ENCODE peak calls at places on chromosomes 2 and 18, in ten cellular contexts. X is cardiac muscle cell; Q is B cell; G is OCI-LY7; R is CD4-positive, alpha-beta T cell; S is stomach; M is cardiac fibroblast; P is RWPE2; C is H1; Y is left ventricle myocardium inferior. E is an unnamed sample.

GRCh38 chr2:173555833-173556232 is 201.2 kb downstream of the CDCA7 start:
- DNase-seq in G (no peak), Q (no peak), P (no peak), S (no peak), X (peak), R (no peak), M (peak), C (no peak), Y (no peak), E (no peak)

GRCh38 chr2:207828361-207829057 is 58.8 kb upstream of the FZD5 start:
- DNase-seq in P (no peak), Y (no peak), X (no peak), Q (no peak), R (no peak), C (no peak), M (peak), G (no peak), S (peak), E (no peak)

GRCh38 chr18:50857694-50858093 is 21.2 kb upstream of the ME2 start:
- DNase-seq in P (no peak), R (no peak), G (no peak), Y (no peak), C (no peak), S (no peak), Q (no peak), X (no peak), M (no peak), E (no peak)

GRCh38 chr2:146913476-146913875 is 931.4 kb upstream of the ACVR2A start:
- DNase-seq in C (no peak), M (no peak), G (no peak), P (no peak), X (no peak), Q (no peak), Y (no peak), S (no peak), R (no peak), E (no peak)

GRCh38 chr18:74294526-74294925 is 2.8 kb upstream of the CYB5A start:
- DNase-seq in Y (no peak), S (no peak), X (no peak), G (no peak), R (no peak), Q (no peak), C (no peak), P (no peak), M (no peak), E (no peak)

GRCh38 chr18:61892683-61893303 is at the start of gene RNF152:
- DNase-seq in R (no peak), C (peak), M (peak), G (no peak), P (no peak), Y (peak), Q (no peak), S (peak), X (peak), E (no peak)

GRCh38 chr2:161131074-161131680 is 29.1 kb upstream of the TANK start:
- DNase-seq in P (no peak), X (no peak), Y (no peak), R (no peak), G (no peak), C (no peak), M (no peak), S (no peak), Q (no peak), E (no peak)

GRCh38 chr2:188444106-188444835 is 152.6 kb downstream of the GULP1 start:
- DNase-seq in C (no peak), X (no peak), Q (no peak), Y (no peak), S (no peak), R (no peak), M (peak), P (no peak), G (no peak), E (no peak)

GRCh38 chr2:14535156-14535555 is 97.4 kb upstream of the LRATD1 start:
- DNase-seq in C (no peak), Q (no peak), G (no peak), X (no peak), Y (no peak), S (no peak), P (peak), R (no peak), M (no peak), E (no peak)

GRCh38 chr2:217248312-217248935 is 388.6 kb upstream of the TNP1 start:
- DNase-seq in R (no peak), X (peak), P (no peak), M (no peak), G (no peak), Y (peak), Q (no peak), C (peak), S (peak), E (peak)

GRCh38 chr2:60553992-60554648 is 666 bp upstream of the BCL11A start:
- DNase-seq in M (no peak), Q (peak), P (no peak), C (peak), S (no peak), Y (peak), G (peak), X (peak), R (no peak), E (peak)

GRCh38 chr18:49177812-49178211 is 227.0 kb upstream of the SMAD7 start:
- DNase-seq in G (no peak), S (no peak), P (no peak), X (no peak), M (peak), C (no peak), Y (no peak), R (no peak), Q (no peak), E (no peak)

GRCh38 chr2:205699554-205700289 is 17.4 kb downstream of the NRP2 start:
- DNase-seq in S (no peak), M (no peak), R (no peak), G (no peak), C (no peak), Q (no peak), Y (no peak), X (no peak), P (no peak), E (no peak)

GRCh38 chr18:36316246-36316645 is 18.7 kb downstream of the FHOD3 start:
- DNase-seq in C (peak), Y (no peak), Q (no peak), X (no peak), P (no peak), G (no peak), R (no peak), S (no peak), M (peak), E (no peak)

GRCh38 chr2:60764736-60765534 is 8.9 kb downstream of the PAPOLG start:
- DNase-seq in X (no peak), Y (no peak), M (peak), Q (no peak), S (no peak), C (no peak), R (no peak), G (no peak), P (no peak), E (no peak)

GRCh38 chr2:222903234-222904220 is 42.7 kb downstream of the ACSL3 start:
- DNase-seq in S (peak), Y (no peak), Q (peak), X (peak), P (no peak), R (peak), G (peak), M (peak), C (no peak), E (peak)

GRCh38 chr18:58785171-58785805 is 79.4 kb upstream of the ZNF532 start:
- DNase-seq in Q (no peak), P (peak), S (peak), Y (no peak), G (no peak), C (no peak), R (no peak), M (peak), X (no peak), E (no peak)

GRCh38 chr2:217903859-217904613 is 98.8 kb downstream of the TNS1 start:
- DNase-seq in G (no peak), C (no peak), Y (peak), Q (no peak), X (no peak), S (peak), P (no peak), M (peak), R (no peak), E (no peak)

GRCh38 chr2:96404446-96405373 is 69.1 kb downstream of the NCAPH start:
- DNase-seq in C (no peak), Q (no peak), M (no peak), S (peak), G (no peak), R (no peak), X (no peak), P (no peak), Y (peak), E (no peak)

GRCh38 chr2:42368817-42369550 is 8.0 kb upstream of the COX7A2L start:
- DNase-seq in R (no peak), S (no peak), P (no peak), X (no peak), C (no peak), Q (no peak), Y (peak), M (no peak), G (no peak), E (no peak)

GRCh38 chr2:12728221-12728777 is 11.6 kb downstream of the TRIB2 start:
- DNase-seq in X (no peak), C (no peak), P (no peak), R (peak), S (no peak), M (no peak), G (peak), Y (no peak), Q (peak), E (no peak)

GRCh38 chr2:188032306-188032705 is 259.4 kb upstream of the GULP1 start:
- DNase-seq in Y (no peak), C (no peak), R (no peak), P (no peak), X (no peak), G (no peak), S (no peak), M (no peak), Q (no peak), E (no peak)

GRCh38 chr18:45110577-45111506 is 430.2 kb downstream of the SETBP1 start:
- DNase-seq in G (no peak), Q (no peak), X (no peak), C (no peak), R (no peak), S (no peak), Y (peak), P (no peak), M (peak), E (no peak)

GRCh38 chr2:238706163-238706562 is 141.7 kb upstream of the TWIST2 start:
- DNase-seq in Q (no peak), G (no peak), P (no peak), Y (no peak), M (no peak), R (no peak), C (no peak), S (no peak), X (no peak), E (no peak)

GRCh38 chr2:99700482-99701398 is 210.9 kb upstream of the REV1 start:
- DNase-seq in S (no peak), M (no peak), C (no peak), Y (no peak), P (no peak), R (no peak), G (no peak), Q (no peak), X (no peak), E (no peak)

DNA sequence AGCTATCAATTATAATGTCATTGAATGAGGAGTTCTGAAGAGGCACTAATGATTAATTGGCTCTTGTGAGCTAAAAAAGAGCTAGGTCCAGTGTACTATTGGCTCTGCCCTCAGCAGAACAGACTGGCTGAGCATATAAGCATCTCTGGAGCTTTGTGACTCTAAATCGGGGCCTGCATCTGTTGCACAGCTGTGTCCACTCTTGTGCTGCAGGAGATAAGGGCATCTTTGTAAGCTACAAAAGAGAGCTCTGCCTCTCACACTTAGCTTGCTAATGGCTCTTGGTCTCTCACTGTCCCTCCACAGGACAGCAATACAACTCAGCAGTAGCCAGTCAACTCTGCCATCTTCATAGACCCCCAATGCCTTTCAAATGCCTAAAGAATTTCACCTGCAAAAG is 61.5 kb upstream of the L3MBTL4 start:
- DNase-seq in P (no peak), S (no peak), Q (no peak), G (no peak), R (no peak), M (no peak), Y (no peak), X (no peak), C (no peak), E (no peak)
- TF ChIP-seq CTCF in P (no peak), S (no peak), Q (no peak), G (no peak), R (no peak), M (no peak), Y (no peak), X (no peak), C (no peak), E (no peak)

DNA sequence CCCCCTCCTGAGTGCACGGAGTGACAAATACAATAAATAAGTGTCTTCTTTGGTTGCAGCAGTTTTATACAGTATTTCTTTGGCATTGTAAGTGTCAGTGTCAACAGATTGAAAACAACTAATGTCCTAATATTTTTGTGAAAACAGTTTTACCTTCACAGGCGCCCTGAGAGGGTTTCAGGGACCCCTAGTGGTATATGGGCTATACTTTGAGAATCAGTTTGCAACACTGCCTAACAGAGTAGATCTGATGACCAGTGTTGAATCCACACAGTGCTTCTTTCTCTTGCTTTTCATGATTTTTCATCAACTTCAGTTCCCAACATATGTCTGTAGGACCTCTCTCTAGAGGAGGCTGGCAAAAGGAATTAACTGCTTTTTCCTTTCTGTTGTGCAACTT is 162.2 kb downstream of the PRPF40A start:
- DNase-seq in S (no peak), Q (no peak), R (no peak), P (no peak), C (no peak), G (no peak), X (no peak), Y (no peak), M (peak), E (no peak)
- TF ChIP-seq CTCF in S (no peak), Q (no peak), R (no peak), P (peak), C (peak), G (peak), X (peak), Y (peak), M (peak), E (no peak)

GRCh38 chr2:215794829-215795546 is 218.4 kb downstream of the MREG start:
- DNase-seq in R (no peak), Q (no peak), P (no peak), C (peak), X (peak), G (peak), S (no peak), M (peak), Y (no peak), E (no peak)
- TF ChIP-seq CTCF in R (no peak), Q (no peak), P (no peak), C (peak), X (peak), G (peak), S (no peak), M (no peak), Y (no peak), E (no peak)

DNA sequence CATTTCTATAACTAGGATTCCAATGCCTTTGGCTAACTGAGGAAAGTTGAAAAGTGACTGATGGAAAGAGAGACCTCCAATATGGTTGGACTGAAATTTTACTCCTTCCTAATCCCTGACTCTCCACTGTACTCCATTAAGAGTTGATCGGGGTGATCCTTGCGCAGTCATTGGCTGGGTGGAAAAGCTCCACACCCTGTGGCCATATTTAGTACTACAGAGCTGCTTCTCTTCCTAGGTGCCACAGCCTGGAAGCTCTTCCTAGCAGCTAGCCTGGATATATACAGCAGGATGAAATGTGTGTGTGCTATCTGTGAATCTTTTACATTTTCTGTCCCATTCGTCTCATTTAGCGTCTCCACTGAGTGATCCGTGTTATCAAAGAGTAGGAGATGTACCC is 71.2 kb downstream of the MEP1B start:
- DNase-seq in G (no peak), X (no peak), Q (no peak), R (no peak), P (no peak), S (no peak), M (no peak), Y (no peak), C (no peak), E (no peak)
- TF ChIP-seq CTCF in G (no peak), X (no peak), Q (no peak), R (no peak), P (no peak), S (no peak), M (no peak), Y (no peak), C (peak), E (no peak)

DNA sequence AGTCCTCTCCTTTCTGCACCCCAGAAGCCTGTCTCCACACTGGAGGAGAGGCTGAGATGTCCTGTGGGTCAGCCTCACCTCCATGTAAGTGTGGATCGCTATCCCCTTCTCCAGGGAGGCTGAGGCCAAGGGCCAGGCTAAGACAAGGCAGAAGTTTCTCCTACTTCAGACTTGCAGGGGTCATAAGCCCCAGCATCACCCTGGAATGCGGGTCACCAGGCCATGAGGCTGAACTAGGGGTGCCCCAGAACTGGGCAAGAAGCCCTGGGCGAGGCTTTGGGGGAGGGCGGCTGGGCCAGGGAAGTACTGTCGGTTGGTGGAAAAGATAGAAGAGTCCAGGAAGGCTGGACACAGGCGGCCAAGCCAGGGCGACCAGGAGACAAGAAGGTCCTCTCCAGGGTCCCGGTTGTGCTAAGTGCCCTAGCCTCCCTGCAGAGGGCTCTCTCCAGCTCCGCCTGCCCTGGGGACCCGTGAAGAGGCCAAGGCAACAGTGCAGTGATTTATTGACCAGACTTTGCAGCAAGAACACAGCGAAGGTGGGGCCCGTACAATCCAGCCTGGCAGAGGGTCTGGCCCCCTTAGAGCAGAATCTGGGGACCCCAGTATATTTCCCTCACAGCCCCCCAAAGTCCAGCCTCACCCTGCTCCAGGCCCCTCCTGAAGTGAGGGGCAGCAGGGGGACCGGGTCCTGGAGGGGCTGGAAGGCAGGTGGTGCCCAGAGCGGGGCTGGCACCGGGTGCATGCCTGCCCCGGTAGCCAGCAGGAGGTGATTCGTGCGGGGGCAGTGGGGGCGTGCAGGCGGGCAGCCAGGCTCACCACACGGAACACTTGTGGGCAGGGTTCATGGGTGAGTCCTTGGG is 8.1 kb downstream of the ECEL1 start:
- DNase-seq in Q (no peak), C (no peak), S (no peak), P (peak), X (no peak), M (no peak), R (no peak), Y (peak), G (peak), E (no peak)
- TF ChIP-seq CTCF in Q (no peak), C (peak), S (no peak), P (no peak), X (no peak), M (no peak), R (no peak), Y (no peak), G (no peak), E (no peak)

GRCh38 chr2:46298522-46299351 is 1.5 kb downstream of the EPAS1 start:
- DNase-seq in P (no peak), Y (peak), X (peak), S (peak), R (no peak), M (peak), G (no peak), Q (peak), C (peak), E (peak)
- TF ChIP-seq CTCF in P (no peak), Y (peak), X (peak), S (no peak), R (no peak), M (peak), G (no peak), Q (no peak), C (peak), E (peak)

GRCh38 chr2:59276033-59276432 is 1034.9 kb upstream of the FANCL start:
- DNase-seq in Q (no peak), P (no peak), X (no peak), R (no peak), C (peak), G (no peak), Y (no peak), S (no peak), M (no peak), E (no peak)
- TF ChIP-seq CTCF in Q (peak), P (no peak), X (no peak), R (no peak), C (peak), G (peak), Y (no peak), S (no peak), M (no peak), E (peak)

GRCh38 chr2:186304064-186304463 is 182.0 kb upstream of the ZC3H15 start:
- DNase-seq in Q (no peak), Y (no peak), C (no peak), S (no peak), X (no peak), P (no peak), G (no peak), R (no peak), M (no peak), E (no peak)

GRCh38 chr2:186306754-186307153 is 179.3 kb upstream of the ZC3H15 start:
- DNase-seq in R (no peak), Y (no peak), Q (no peak), X (no peak), P (no peak), M (no peak), C (no peak), S (no peak), G (no peak), E (no peak)

GRCh38 chr2:186308347-186308746 is 177.7 kb upstream of the ZC3H15 start:
- DNase-seq in C (no peak), Y (no peak), X (no peak), M (peak), P (no peak), Q (no peak), R (no peak), G (no peak), S (no peak), E (no peak)

GRCh38 chr2:186309901-186310300 is 176.2 kb upstream of the ZC3H15 start:
- DNase-seq in Q (no peak), Y (no peak), X (no peak), G (no peak), C (no peak), P (no peak), S (no peak), R (no peak), M (peak), E (no peak)

DNA sequence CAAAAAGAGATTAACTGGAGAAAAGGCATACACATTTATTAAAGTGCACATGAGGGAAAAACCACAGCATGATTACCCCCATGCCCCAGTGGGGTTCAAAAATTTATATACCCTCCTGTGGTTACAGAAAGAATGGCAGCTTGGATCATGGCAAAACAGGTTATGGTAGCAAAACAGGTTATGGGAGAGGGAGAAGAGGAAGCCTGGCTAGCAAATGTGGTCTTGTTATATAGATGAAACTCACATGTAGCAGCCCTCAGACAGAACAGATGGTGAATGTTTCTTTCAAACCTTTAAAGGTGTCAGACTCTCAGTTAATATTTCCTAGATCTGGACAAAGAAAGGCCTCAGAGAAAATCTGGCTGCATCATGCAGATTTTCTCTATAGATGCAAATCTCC is 178.2 kb upstream of the ZC3H15 start:
- DNase-seq in X (no peak), M (no peak), P (no peak), S (no peak), Q (no peak), Y (no peak), C (no peak), G (no peak), R (no peak), E (no peak)
- TF ChIP-seq CTCF in X (no peak), M (no peak), P (no peak), S (no peak), Q (no peak), Y (no peak), C (no peak), G (no peak), R (no peak), E (no peak)